ENCODE peak calls at places on chromosomes 5 and 9, in six cellular contexts. Y is iPS DF 6.9; G is pancreas; K is lower lobe of right lung; D is aorta; L is CD4-positive, alpha-beta memory T cell. V is an unnamed sample.

GRCh38 chr5:141879941-141880738 is 1.9 kb upstream of the PCDH1 start:
- DNase-seq in L (no peak), Y (no peak), D (no peak), G (no peak), K (no peak), V (no peak)

GRCh38 chr5:1008451-1009358 is at the start of gene NKD2:
- DNase-seq in G (peak), L (peak), K (peak), D (peak), Y (no peak), V (peak)

GRCh38 chr9:7273575-7273974 is 515.8 kb downstream of the KDM4C start:
- DNase-seq in G (no peak), Y (no peak), L (no peak), D (no peak), K (no peak), V (no peak)

GRCh38 chr5:42993516-42994284 is 46.4 kb downstream of the ANXA2R start:
- DNase-seq in L (peak), K (peak), Y (no peak), G (no peak), D (no peak), V (peak)

GRCh38 chr5:132830436-132831094 is at the start of gene SHROOM1:
- DNase-seq in Y (no peak), K (peak), D (peak), G (peak), L (no peak), V (peak)

GRCh38 chr5:124888050-124888506 is 141.6 kb upstream of the ZNF608 start:
- DNase-seq in D (no peak), Y (no peak), G (no peak), K (no peak), L (no peak), V (no peak)

GRCh38 chr9:102631559-102631958 is 363.6 kb upstream of the CYLC2 start:
- DNase-seq in Y (no peak), D (no peak), L (no peak), K (no peak), G (no peak), V (no peak)

GRCh38 chr5:72470817-72471216 is 36.4 kb downstream of the ZNF366 start:
- DNase-seq in Y (no peak), L (no peak), G (no peak), K (no peak), D (no peak), V (no peak)

GRCh38 chr9:108983885-108984284 is 29.4 kb downstream of the CTNNAL1 start:
- DNase-seq in Y (no peak), K (no peak), D (no peak), L (no peak), G (no peak), V (no peak)

GRCh38 chr5:179222246-179223017 is 122.8 kb downstream of the ADAMTS2 start:
- DNase-seq in Y (no peak), L (no peak), G (no peak), D (no peak), K (peak), V (no peak)

GRCh38 chr5:54516051-54516645 is 1.4 kb upstream of the SNX18 start:
- DNase-seq in L (no peak), G (no peak), Y (no peak), K (no peak), D (no peak), V (no peak)

GRCh38 chr5:43573058-43573457 is 16.2 kb upstream of the PAIP1 start:
- DNase-seq in K (no peak), Y (no peak), G (no peak), L (no peak), D (no peak), V (no peak)

GRCh38 chr5:132260051-132260450 is 2.6 kb downstream of the PDLIM4 start:
- DNase-seq in D (peak), L (no peak), K (no peak), G (no peak), Y (no peak), V (no peak)

GRCh38 chr5:147075187-147075586 is 159.6 kb upstream of the STK32A start:
- DNase-seq in K (no peak), Y (no peak), L (no peak), G (no peak), D (no peak), V (no peak)

GRCh38 chr5:179668404-179668803 is 12.4 kb downstream of the CBY3 start:
- DNase-seq in Y (peak), K (no peak), L (peak), G (no peak), D (no peak), V (peak)

GRCh38 chr5:127705120-127705892 is 2.1 kb downstream of the CCDC192 start:
- DNase-seq in Y (no peak), K (no peak), G (no peak), D (no peak), L (no peak), V (no peak)

GRCh38 chr5:132799392-132799791 is 13.7 kb upstream of the SOWAHA start:
- DNase-seq in Y (no peak), K (no peak), D (no peak), L (no peak), G (no peak), V (no peak)

GRCh38 chr9:129252937-129253819 is 75.1 kb upstream of the IER5L start:
- DNase-seq in K (peak), D (peak), L (no peak), Y (no peak), G (peak), V (no peak)

GRCh38 chr9:99030082-99030481 is 74.8 kb upstream of the TGFBR1 start:
- DNase-seq in Y (no peak), L (no peak), D (no peak), G (no peak), K (no peak), V (no peak)

GRCh38 chr5:72951850-72952468 is 3.9 kb upstream of the FCHO2 start:
- DNase-seq in D (no peak), Y (no peak), K (no peak), G (no peak), L (no peak), V (no peak)

GRCh38 chr5:56649569-56649968 is 165.8 kb upstream of the MAP3K1 start:
- DNase-seq in Y (no peak), L (no peak), G (peak), K (no peak), D (no peak), V (no peak)

GRCh38 chr5:31847354-31847753 is 208.4 kb downstream of the PDZD2 start:
- DNase-seq in G (no peak), Y (no peak), D (no peak), K (no peak), L (no peak), V (no peak)

GRCh38 chr9:37100317-37100716 is 20.1 kb upstream of the ZCCHC7 start:
- DNase-seq in Y (no peak), L (no peak), D (no peak), K (no peak), G (no peak), V (no peak)

GRCh38 chr5:174608631-174609097 is 115.7 kb upstream of the MSX2 start:
- DNase-seq in Y (no peak), G (peak), L (no peak), K (peak), D (peak), V (peak)

GRCh38 chr9:130962418-130963316 is 23.6 kb upstream of the FIBCD1 start:
- DNase-seq in L (no peak), D (peak), G (no peak), Y (no peak), K (no peak), V (no peak)

GRCh38 chr9:119667163-119667562 is 297.9 kb upstream of the BRINP1 start:
- DNase-seq in Y (no peak), K (no peak), L (no peak), D (no peak), G (no peak), V (no peak)

GRCh38 chr5:160479926-160480325 is 58.3 kb downstream of the PTTG1 start:
- DNase-seq in L (no peak), D (no peak), Y (no peak), K (no peak), G (no peak), V (no peak)

GRCh38 chr9:133842174-133842573 is 104.0 kb upstream of the SARDH start:
- DNase-seq in Y (no peak), G (peak), L (no peak), K (no peak), D (no peak), V (no peak)

GRCh38 chr5:148956632-148957385 is 106.1 kb downstream of the SH3TC2 start:
- DNase-seq in Y (no peak), L (no peak), K (no peak), D (no peak), G (no peak), V (no peak)

GRCh38 chr5:148949871-148950863 is 112.7 kb downstream of the SH3TC2 start:
- DNase-seq in L (no peak), Y (no peak), D (peak), G (no peak), K (peak), V (peak)

GRCh38 chr5:148951612-148952011 is 111.2 kb downstream of the SH3TC2 start:
- DNase-seq in K (no peak), L (no peak), Y (no peak), G (no peak), D (no peak), V (no peak)

GRCh38 chr5:148952097-148952828 is 110.6 kb downstream of the SH3TC2 start:
- DNase-seq in K (no peak), Y (no peak), D (no peak), L (no peak), G (no peak), V (no peak)

DNA sequence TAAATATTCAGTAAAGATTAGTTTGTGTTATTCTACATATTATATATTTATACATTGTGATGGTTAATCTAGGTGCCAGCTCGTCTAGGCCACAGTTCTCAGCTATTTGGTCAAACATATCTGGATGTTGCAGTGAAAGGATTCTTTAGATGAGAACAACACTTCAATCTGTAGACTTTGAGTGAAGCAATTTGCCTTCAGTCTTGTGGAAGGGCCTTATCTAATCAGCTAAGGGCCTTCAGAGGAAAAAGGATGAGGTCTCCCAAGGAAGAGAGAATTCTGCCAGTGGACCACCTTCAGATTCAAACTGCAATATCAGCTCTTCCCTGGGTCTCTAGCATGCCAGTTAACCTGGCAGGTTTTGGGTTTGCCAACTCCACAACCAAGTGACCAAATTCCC is 112.0 kb downstream of the SH3TC2 start:
- DNase-seq in Y (no peak), D (no peak), K (no peak), L (no peak), G (no peak), V (no peak)
- H3K27ac ChIP-seq in Y (no peak), D (no peak), K (peak), L (no peak), G (no peak), V (peak)

DNA sequence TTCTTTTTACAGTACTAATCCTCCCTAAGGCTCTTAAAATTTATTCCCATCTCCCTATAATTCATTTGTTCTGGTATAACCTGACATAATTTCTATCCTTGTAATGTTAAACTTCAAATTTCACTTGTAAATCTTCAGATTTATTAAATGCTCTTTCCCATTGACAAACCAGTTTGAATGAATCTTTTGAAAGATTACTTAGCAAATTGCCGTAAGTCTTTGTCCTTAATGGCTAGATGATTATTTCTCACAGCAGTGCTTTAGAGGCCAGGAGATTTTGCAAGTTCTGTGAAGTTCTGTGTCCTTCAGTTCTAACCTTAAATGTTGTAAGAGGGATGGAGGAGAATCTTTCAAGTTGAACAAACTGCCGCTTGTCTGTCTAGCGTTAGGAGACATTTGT is 4.2 kb downstream of the SLC44A1 start:
- DNase-seq in L (no peak), Y (no peak), K (no peak), D (no peak), G (no peak), V (no peak)
- H3K4me3 ChIP-seq in L (no peak), Y (no peak), K (no peak), D (no peak), G (no peak), V (no peak)

GRCh38 chr5:91130759-91131158 is 252.4 kb downstream of the ARRDC3 start:
- DNase-seq in K (no peak), D (no peak), G (no peak), L (no peak), Y (no peak), V (no peak)

GRCh38 chr5:91132552-91132951 is 250.6 kb downstream of the ARRDC3 start:
- DNase-seq in L (no peak), Y (no peak), G (no peak), D (no peak), K (no peak), V (no peak)

GRCh38 chr5:91127682-91128081 is 255.4 kb downstream of the ARRDC3 start:
- DNase-seq in L (no peak), K (no peak), G (no peak), D (no peak), Y (no peak), V (no peak)

GRCh38 chr5:91128604-91129003 is 254.5 kb downstream of the ARRDC3 start:
- DNase-seq in G (no peak), D (no peak), L (no peak), K (no peak), Y (no peak), V (no peak)

GRCh38 chr5:91129748-91130147 is 253.4 kb downstream of the ARRDC3 start:
- DNase-seq in L (no peak), Y (no peak), G (no peak), D (no peak), K (no peak), V (no peak)
- H3K27ac ChIP-seq in L (no peak), Y (no peak), G (peak), D (no peak), K (no peak), V (no peak)

GRCh38 chr9:35606726-35607125 is 1.7 kb downstream of the TESK1 start:
- DNase-seq in K (no peak), L (no peak), Y (no peak), G (no peak), D (no peak), V (no peak)
- H3K4me3 ChIP-seq in K (peak), L (no peak), Y (no peak), G (no peak), D (no peak), V (no peak)

DNA sequence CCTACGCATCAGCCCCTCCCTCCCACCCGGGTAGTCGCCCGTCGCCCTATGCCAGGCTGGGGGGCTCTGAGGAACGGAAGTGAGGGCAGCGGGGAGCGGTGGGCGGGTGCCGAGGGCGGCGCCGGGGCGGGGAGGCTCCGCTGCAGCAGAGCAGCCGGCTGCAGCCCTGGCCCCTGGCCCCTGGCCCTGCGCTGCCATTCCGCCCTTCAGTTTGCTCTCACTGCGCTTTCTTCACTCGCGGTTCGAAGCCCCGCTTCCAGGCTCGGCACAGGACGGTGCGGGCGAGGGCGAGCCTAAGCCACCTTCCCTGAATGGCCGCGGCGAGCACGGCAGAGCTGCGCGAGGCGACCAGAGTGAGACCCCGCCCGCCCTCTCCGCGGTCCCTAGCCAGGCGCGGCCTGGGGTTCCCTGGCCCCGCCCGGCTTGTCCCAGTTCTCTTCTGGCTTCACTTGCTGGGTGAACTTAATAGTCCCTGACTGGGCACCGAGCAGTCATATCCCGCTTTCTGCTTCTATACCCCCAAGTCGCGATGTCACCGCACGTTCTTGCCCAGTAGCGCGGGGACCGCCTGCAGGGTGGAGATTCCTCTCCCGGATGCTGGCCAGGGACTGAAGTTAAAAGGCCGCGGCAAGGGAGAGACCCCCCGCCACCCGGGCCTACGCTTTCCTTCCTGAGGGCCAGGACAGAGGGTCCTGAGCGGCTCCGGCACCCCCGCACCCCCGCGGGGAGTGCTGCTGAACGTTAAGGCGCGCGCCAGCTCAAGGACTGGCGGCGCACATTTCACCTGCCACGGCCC is 618 bp upstream of the TRIM36 start:
- DNase-seq in G (peak), Y (peak), D (peak), L (no peak), K (peak), V (no peak)
- H3K27ac ChIP-seq in G (peak), Y (no peak), D (no peak), L (no peak), K (peak), V (no peak)

DNA sequence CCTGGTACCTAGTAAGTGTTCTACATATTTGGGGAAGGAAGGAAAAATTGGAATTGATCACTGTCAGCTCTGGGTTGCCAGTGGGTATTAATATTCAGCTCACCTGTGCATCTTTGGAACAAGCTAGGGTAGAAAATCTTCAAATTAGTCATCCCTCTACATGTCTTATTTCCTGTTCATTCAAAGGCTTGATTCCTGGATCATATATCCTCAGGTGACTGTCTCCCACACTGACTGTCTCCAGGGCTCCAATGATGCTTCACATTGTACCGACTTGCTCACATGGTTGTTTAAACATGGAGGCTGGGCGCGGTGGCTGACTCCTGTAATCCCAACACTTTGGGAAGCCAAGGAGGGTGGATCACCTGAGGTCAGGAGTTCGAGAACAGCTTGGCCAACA is 11.6 kb upstream of the SUSD1 start:
- DNase-seq in Y (no peak), G (no peak), L (no peak), D (no peak), K (no peak), V (no peak)
- H3K4me3 ChIP-seq in Y (no peak), G (no peak), L (no peak), D (no peak), K (no peak), V (no peak)

GRCh38 chr9:136666364-136667216 is 3.9 kb downstream of the EGFL7 start:
- DNase-seq in K (no peak), L (no peak), D (no peak), Y (no peak), G (no peak), V (no peak)
- H3K27ac ChIP-seq in K (peak), L (no peak), D (no peak), Y (no peak), G (no peak), V (peak)

DNA sequence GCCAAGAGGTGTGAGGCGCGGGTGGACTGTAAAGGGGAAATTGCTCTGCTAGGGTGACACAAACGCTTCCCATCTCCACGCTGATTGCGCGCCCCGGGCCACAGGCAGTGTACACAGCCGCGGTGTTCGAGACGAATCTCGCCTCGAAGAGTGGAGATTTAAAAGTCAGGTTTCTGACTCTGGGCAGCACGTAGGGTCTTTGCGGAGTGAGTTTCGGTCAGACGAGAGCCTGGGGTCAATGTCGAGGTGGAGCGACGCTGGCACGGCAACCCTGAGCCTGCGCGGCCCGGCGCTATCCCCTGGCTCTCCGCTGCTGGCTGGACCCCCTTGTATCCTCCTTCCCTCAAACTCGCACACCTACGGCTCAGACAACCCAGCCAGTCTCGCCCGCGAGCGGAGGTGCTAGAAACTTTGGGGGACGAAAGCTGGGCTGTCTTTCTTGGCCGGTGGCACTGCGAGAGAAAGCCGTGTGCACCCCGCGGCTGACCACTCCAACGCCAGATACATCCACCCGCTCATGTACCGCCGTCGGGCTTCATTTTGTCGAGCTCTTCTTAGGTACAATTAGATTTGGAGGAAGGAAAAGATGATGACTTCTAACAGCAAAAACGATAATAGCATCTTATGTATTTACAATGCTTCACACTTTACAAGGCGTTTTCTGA is 5.4 kb upstream of the FOXB2 start:
- DNase-seq in L (no peak), D (no peak), Y (no peak), G (no peak), K (no peak), V (peak)
- H3K4me3 ChIP-seq in L (no peak), D (no peak), Y (peak), G (no peak), K (no peak), V (no peak)